ENCODE peak calls at places on chromosome 10, in ten cellular contexts. One of them, this sample, is unnamed.
A peak's percentile ranks its signal among the peaks of the same experiment; 100 is the strongest.

GRCh38 chr10:78781991-78782390 is 286.8 kb upstream of the ZMIZ1 start:
- DNase-seq in Caco-2: no peak
- DNase-seq in Peyer's patch: no peak
- DNase-seq in BE2C: no peak
- DNase-seq in OCI-LY7: no peak
- DNase-seq in GM13977: no peak
- DNase-seq in GM20000: no peak
- DNase-seq in esophagus muscularis mucosa: no peak
- DNase-seq in endothelial cell: no peak
- DNase-seq in HCT116: no peak
- DNase-seq in this sample: no peak

GRCh38 chr10:102863660-102864059 is 5.6 kb upstream of the AS3MT start:
- DNase-seq in HCT116: no peak
- DNase-seq in OCI-LY7: no peak
- DNase-seq in BE2C: no peak
- DNase-seq in Caco-2: no peak
- DNase-seq in esophagus muscularis mucosa: no peak
- DNase-seq in GM13977: no peak
- DNase-seq in endothelial cell: no peak
- DNase-seq in Peyer's patch: no peak
- DNase-seq in GM20000: no peak
- DNase-seq in this sample: no peak

GRCh38 chr10:111079241-111079760 is 2.5 kb downstream of the ADRA2A start:
- DNase-seq in endothelial cell: no peak
- DNase-seq in Caco-2: no peak
- DNase-seq in GM20000: no peak
- DNase-seq in esophagus muscularis mucosa: no peak
- DNase-seq in BE2C: no peak
- DNase-seq in GM13977: no peak
- DNase-seq in OCI-LY7: no peak
- DNase-seq in Peyer's patch: no peak
- DNase-seq in HCT116: no peak
- DNase-seq in this sample: no peak

GRCh38 chr10:99654791-99655190 is 4.5 kb upstream of the ENTPD7 start:
- DNase-seq in OCI-LY7: no peak
- DNase-seq in GM13977: no peak
- DNase-seq in Peyer's patch: no peak
- DNase-seq in HCT116: no peak
- DNase-seq in esophagus muscularis mucosa: no peak
- DNase-seq in BE2C: no peak
- DNase-seq in endothelial cell: no peak
- DNase-seq in GM20000: no peak
- DNase-seq in Caco-2: no peak
- DNase-seq in this sample: no peak

GRCh38 chr10:1552881-1553595 is 184.3 kb downstream of the ADARB2 start:
- DNase-seq in esophagus muscularis mucosa: no peak
- DNase-seq in OCI-LY7: no peak
- DNase-seq in Peyer's patch: no peak
- DNase-seq in HCT116: no peak
- DNase-seq in GM13977: no peak
- DNase-seq in endothelial cell: no peak
- DNase-seq in BE2C: no peak
- DNase-seq in Caco-2: no peak
- DNase-seq in GM20000: no peak
- DNase-seq in this sample: peak; percentile 11

GRCh38 chr10:15943461-15943860 is 83.2 kb upstream of the MINDY3 start:
- DNase-seq in esophagus muscularis mucosa: no peak
- DNase-seq in BE2C: no peak
- DNase-seq in endothelial cell: no peak
- DNase-seq in Peyer's patch: no peak
- DNase-seq in GM20000: no peak
- DNase-seq in GM13977: no peak
- DNase-seq in HCT116: no peak
- DNase-seq in Caco-2: no peak
- DNase-seq in OCI-LY7: no peak
- DNase-seq in this sample: no peak

GRCh38 chr10:132539894-132540293 is 2.3 kb downstream of the INPP5A start:
- DNase-seq in Caco-2: no peak
- DNase-seq in GM20000: no peak
- DNase-seq in esophagus muscularis mucosa: no peak
- DNase-seq in BE2C: no peak
- DNase-seq in HCT116: no peak
- DNase-seq in OCI-LY7: no peak
- DNase-seq in GM13977: no peak
- DNase-seq in Peyer's patch: no peak
- DNase-seq in endothelial cell: no peak
- DNase-seq in this sample: no peak

GRCh38 chr10:43265799-43266721 is 805 bp downstream of the RASGEF1A start:
- DNase-seq in Peyer's patch: peak; percentile 20
- DNase-seq in BE2C: no peak
- DNase-seq in endothelial cell: no peak
- DNase-seq in esophagus muscularis mucosa: peak; percentile 90
- DNase-seq in GM13977: peak; percentile 45
- DNase-seq in GM20000: peak; percentile 35
- DNase-seq in Caco-2: peak; percentile 86
- DNase-seq in HCT116: no peak
- DNase-seq in OCI-LY7: no peak
- DNase-seq in this sample: no peak

GRCh38 chr10:124661661-124662180 is 82.5 kb downstream of the FAM53B start:
- DNase-seq in BE2C: no peak
- DNase-seq in GM13977: no peak
- DNase-seq in Caco-2: no peak
- DNase-seq in OCI-LY7: no peak
- DNase-seq in Peyer's patch: no peak
- DNase-seq in esophagus muscularis mucosa: no peak
- DNase-seq in HCT116: no peak
- DNase-seq in endothelial cell: no peak
- DNase-seq in GM20000: no peak
- DNase-seq in this sample: no peak

GRCh38 chr10:52491246-52492000 is 177.3 kb downstream of the DKK1 start:
- DNase-seq in HCT116: no peak
- DNase-seq in GM13977: no peak
- DNase-seq in Peyer's patch: no peak
- DNase-seq in Caco-2: no peak
- DNase-seq in OCI-LY7: no peak
- DNase-seq in GM20000: no peak
- DNase-seq in BE2C: no peak
- DNase-seq in esophagus muscularis mucosa: no peak
- DNase-seq in endothelial cell: no peak
- DNase-seq in this sample: no peak

GRCh38 chr10:49282879-49283321 is 16.1 kb upstream of the C10orf71 start:
- DNase-seq in Peyer's patch: no peak
- DNase-seq in OCI-LY7: no peak
- DNase-seq in Caco-2: peak; percentile 15
- DNase-seq in endothelial cell: no peak
- DNase-seq in esophagus muscularis mucosa: no peak
- DNase-seq in HCT116: no peak
- DNase-seq in BE2C: no peak
- DNase-seq in GM13977: no peak
- DNase-seq in GM20000: no peak
- DNase-seq in this sample: no peak

GRCh38 chr10:30398193-30398592 is 35.8 kb upstream of the MAP3K8 start:
- DNase-seq in Caco-2: no peak
- DNase-seq in esophagus muscularis mucosa: no peak
- DNase-seq in BE2C: no peak
- DNase-seq in HCT116: no peak
- DNase-seq in endothelial cell: no peak
- DNase-seq in OCI-LY7: no peak
- DNase-seq in GM13977: no peak
- DNase-seq in GM20000: no peak
- DNase-seq in Peyer's patch: no peak
- DNase-seq in this sample: no peak

GRCh38 chr10:24307173-24307572 is 98.2 kb downstream of the KIAA1217 start:
- DNase-seq in esophagus muscularis mucosa: no peak
- DNase-seq in endothelial cell: no peak
- DNase-seq in GM13977: no peak
- DNase-seq in BE2C: no peak
- DNase-seq in OCI-LY7: no peak
- DNase-seq in Caco-2: no peak
- DNase-seq in HCT116: no peak
- DNase-seq in GM20000: no peak
- DNase-seq in Peyer's patch: no peak
- DNase-seq in this sample: no peak

GRCh38 chr10:132496360-132497082 is 41.1 kb upstream of the INPP5A start:
- DNase-seq in Peyer's patch: no peak
- DNase-seq in HCT116: no peak
- DNase-seq in endothelial cell: no peak
- DNase-seq in OCI-LY7: no peak
- DNase-seq in Caco-2: no peak
- DNase-seq in BE2C: no peak
- DNase-seq in GM13977: no peak
- DNase-seq in GM20000: no peak
- DNase-seq in esophagus muscularis mucosa: no peak
- DNase-seq in this sample: no peak

GRCh38 chr10:101752241-101752640 is 23.7 kb downstream of the FGF8 start:
- DNase-seq in Caco-2: no peak
- DNase-seq in GM13977: no peak
- DNase-seq in GM20000: no peak
- DNase-seq in esophagus muscularis mucosa: no peak
- DNase-seq in HCT116: no peak
- DNase-seq in endothelial cell: no peak
- DNase-seq in OCI-LY7: no peak
- DNase-seq in BE2C: no peak
- DNase-seq in Peyer's patch: no peak
- DNase-seq in this sample: no peak

GRCh38 chr10:101748496-101748895 is 27.4 kb downstream of the FGF8 start:
- DNase-seq in esophagus muscularis mucosa: no peak
- DNase-seq in GM13977: no peak
- DNase-seq in Caco-2: no peak
- DNase-seq in endothelial cell: no peak
- DNase-seq in HCT116: no peak
- DNase-seq in GM20000: no peak
- DNase-seq in Peyer's patch: no peak
- DNase-seq in OCI-LY7: no peak
- DNase-seq in BE2C: no peak
- DNase-seq in this sample: no peak

GRCh38 chr10:101745074-101745690 is 30.7 kb downstream of the FGF8 start:
- DNase-seq in esophagus muscularis mucosa: no peak
- DNase-seq in endothelial cell: no peak
- DNase-seq in Caco-2: no peak
- DNase-seq in GM13977: no peak
- DNase-seq in BE2C: peak; percentile 46
- DNase-seq in OCI-LY7: no peak
- DNase-seq in Peyer's patch: no peak
- DNase-seq in GM20000: no peak
- DNase-seq in HCT116: no peak
- DNase-seq in this sample: no peak

GRCh38 chr10:101749511-101750016 is 26.4 kb downstream of the FGF8 start:
- DNase-seq in esophagus muscularis mucosa: no peak
- DNase-seq in Peyer's patch: no peak
- DNase-seq in GM20000: no peak
- DNase-seq in HCT116: no peak
- DNase-seq in BE2C: peak; percentile 62
- DNase-seq in GM13977: no peak
- DNase-seq in endothelial cell: no peak
- DNase-seq in OCI-LY7: no peak
- DNase-seq in Caco-2: no peak
- DNase-seq in this sample: peak; percentile 40

GRCh38 chr10:101749033-101749432 is 26.9 kb downstream of the FGF8 start:
- DNase-seq in GM20000: no peak
- DNase-seq in GM13977: no peak
- DNase-seq in HCT116: peak; percentile 10
- DNase-seq in OCI-LY7: no peak
- DNase-seq in Caco-2: no peak
- DNase-seq in endothelial cell: peak; percentile 43
- DNase-seq in BE2C: no peak
- DNase-seq in esophagus muscularis mucosa: no peak
- DNase-seq in Peyer's patch: no peak
- DNase-seq in this sample: no peak
- TF ChIP-seq CTCF in GM20000: no peak
- TF ChIP-seq CTCF in GM13977: no peak
- TF ChIP-seq CTCF in HCT116: peak; percentile 49
- TF ChIP-seq CTCF in OCI-LY7: peak; percentile 42
- TF ChIP-seq CTCF in Caco-2: no peak
- TF ChIP-seq CTCF in endothelial cell: no peak
- TF ChIP-seq CTCF in BE2C: peak; percentile 33
- TF ChIP-seq CTCF in esophagus muscularis mucosa: no peak
- TF ChIP-seq CTCF in Peyer's patch: no peak
- TF ChIP-seq CTCF in this sample: no peak

GRCh38 chr10:68301790-68302502 is 29.9 kb upstream of the HNRNPH3 start:
- DNase-seq in Peyer's patch: no peak
- DNase-seq in OCI-LY7: peak; percentile 87
- DNase-seq in GM20000: peak; percentile 51
- DNase-seq in esophagus muscularis mucosa: no peak
- DNase-seq in HCT116: peak; percentile 49
- DNase-seq in endothelial cell: no peak
- DNase-seq in BE2C: no peak
- DNase-seq in GM13977: peak; percentile 42
- DNase-seq in Caco-2: peak; percentile 66
- DNase-seq in this sample: no peak
- TF ChIP-seq CTCF in Peyer's patch: no peak
- TF ChIP-seq CTCF in OCI-LY7: peak; percentile 93
- TF ChIP-seq CTCF in GM20000: peak; percentile 6
- TF ChIP-seq CTCF in esophagus muscularis mucosa: peak; percentile 60
- TF ChIP-seq CTCF in HCT116: peak; percentile 75
- TF ChIP-seq CTCF in endothelial cell: peak; percentile 54
- TF ChIP-seq CTCF in BE2C: peak; percentile 68
- TF ChIP-seq CTCF in GM13977: peak; percentile 51
- TF ChIP-seq CTCF in Caco-2: peak; percentile 83
- TF ChIP-seq CTCF in this sample: peak; percentile 70

DNA sequence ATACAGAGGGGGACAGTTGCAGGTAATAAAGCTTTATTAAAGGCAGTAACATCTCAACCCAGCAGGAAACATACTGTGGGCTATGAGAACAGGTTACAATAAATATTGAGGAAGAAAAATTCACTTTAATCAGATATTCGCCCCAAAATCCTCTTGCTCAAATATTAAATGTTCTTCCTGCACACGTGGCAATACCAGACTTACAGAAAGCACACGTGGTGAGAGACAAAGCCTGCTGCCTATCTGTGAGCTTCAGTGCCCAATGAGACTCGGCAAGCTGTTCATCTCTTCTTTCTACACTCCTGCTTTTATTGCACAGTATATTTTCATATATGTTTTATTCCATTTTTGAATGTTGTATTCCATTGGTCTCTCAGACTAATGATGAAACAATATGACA is 113.2 kb downstream of the OR13A1 start:
- DNase-seq in Caco-2: no peak
- DNase-seq in esophagus muscularis mucosa: no peak
- DNase-seq in endothelial cell: no peak
- DNase-seq in GM13977: no peak
- DNase-seq in BE2C: no peak
- DNase-seq in HCT116: no peak
- DNase-seq in Peyer's patch: no peak
- DNase-seq in GM20000: no peak
- DNase-seq in OCI-LY7: no peak
- DNase-seq in this sample: no peak
- TF ChIP-seq CTCF in Caco-2: no peak
- TF ChIP-seq CTCF in esophagus muscularis mucosa: no peak
- TF ChIP-seq CTCF in endothelial cell: no peak
- TF ChIP-seq CTCF in GM13977: no peak
- TF ChIP-seq CTCF in BE2C: no peak
- TF ChIP-seq CTCF in HCT116: no peak
- TF ChIP-seq CTCF in Peyer's patch: no peak
- TF ChIP-seq CTCF in GM20000: no peak
- TF ChIP-seq CTCF in OCI-LY7: no peak
- TF ChIP-seq CTCF in this sample: no peak

DNA sequence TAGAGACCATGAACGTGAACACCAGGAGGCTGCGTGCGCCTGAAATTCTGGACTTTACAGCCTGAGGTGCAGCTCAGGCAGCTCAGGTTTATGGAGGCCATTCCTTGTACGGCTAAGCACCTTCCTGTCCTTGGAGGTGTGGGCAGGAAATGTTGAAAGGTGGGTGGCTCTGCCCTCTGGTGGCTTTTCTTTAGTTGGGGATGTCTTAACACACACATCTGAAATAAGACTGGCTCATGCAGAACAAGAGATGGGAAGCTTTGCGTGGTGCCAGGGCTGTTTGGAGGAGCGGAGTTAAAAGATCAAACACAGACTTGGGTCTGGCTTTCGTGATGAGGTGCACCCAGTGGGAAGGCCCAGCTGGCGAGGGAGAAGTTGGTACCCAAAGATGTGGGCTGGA is 64.1 kb downstream of the DOCK1 start:
- DNase-seq in endothelial cell: no peak
- DNase-seq in BE2C: no peak
- DNase-seq in HCT116: peak; percentile 8
- DNase-seq in esophagus muscularis mucosa: no peak
- DNase-seq in GM20000: no peak
- DNase-seq in Caco-2: peak; percentile 48
- DNase-seq in GM13977: no peak
- DNase-seq in OCI-LY7: no peak
- DNase-seq in Peyer's patch: no peak
- DNase-seq in this sample: no peak
- TF ChIP-seq CTCF in endothelial cell: no peak
- TF ChIP-seq CTCF in BE2C: peak; percentile 28
- TF ChIP-seq CTCF in HCT116: peak; percentile 43
- TF ChIP-seq CTCF in esophagus muscularis mucosa: no peak
- TF ChIP-seq CTCF in GM20000: no peak
- TF ChIP-seq CTCF in Caco-2: peak; percentile 28
- TF ChIP-seq CTCF in GM13977: no peak
- TF ChIP-seq CTCF in OCI-LY7: no peak
- TF ChIP-seq CTCF in Peyer's patch: no peak
- TF ChIP-seq CTCF in this sample: no peak

This sample was measured in glutamatergic neuron.